ENCODE peak calls at places on chromosomes 13 and 19, in four cellular contexts. One of them, this sample, is unnamed.

GRCh38 chr19:10760268-10760944 is 42.5 kb downstream of the DNM2 start:
- DNase-seq in occipital lobe: no peak
- DNase-seq in activated effector memory CD4-positive, alpha-beta T cell treated with Interleukin-2 at 50 U/mL for 16 hours: no peak
- DNase-seq in lung microvascular endothelial cell: no peak
- DNase-seq in this sample: no peak

GRCh38 chr13:51942189-51942588 is 69.1 kb downstream of the ATP7B start:
- DNase-seq in activated effector memory CD4-positive, alpha-beta T cell treated with Interleukin-2 at 50 U/mL for 16 hours: peak; percentile 44
- DNase-seq in lung microvascular endothelial cell: no peak
- DNase-seq in occipital lobe: no peak
- DNase-seq in this sample: no peak

GRCh38 chr19:10815969-10816635 is 19.9 kb downstream of the TMED1 start:
- DNase-seq in activated effector memory CD4-positive, alpha-beta T cell treated with Interleukin-2 at 50 U/mL for 16 hours: no peak
- DNase-seq in occipital lobe: no peak
- DNase-seq in lung microvascular endothelial cell: no peak
- DNase-seq in this sample: no peak

GRCh38 chr19:46040952-46041500 is at the start of gene IGFL4:
- DNase-seq in occipital lobe: no peak
- DNase-seq in activated effector memory CD4-positive, alpha-beta T cell treated with Interleukin-2 at 50 U/mL for 16 hours: no peak
- DNase-seq in lung microvascular endothelial cell: no peak
- DNase-seq in this sample: no peak

GRCh38 chr19:55636723-55637122 is 4.1 kb upstream of the ZNF580 start:
- DNase-seq in activated effector memory CD4-positive, alpha-beta T cell treated with Interleukin-2 at 50 U/mL for 16 hours: no peak
- DNase-seq in lung microvascular endothelial cell: no peak
- DNase-seq in occipital lobe: no peak
- DNase-seq in this sample: no peak

GRCh38 chr13:51770681-51771417 is 33.1 kb downstream of the DHRS12 start:
- DNase-seq in occipital lobe: no peak
- DNase-seq in activated effector memory CD4-positive, alpha-beta T cell treated with Interleukin-2 at 50 U/mL for 16 hours: no peak
- DNase-seq in lung microvascular endothelial cell: no peak
- DNase-seq in this sample: no peak

GRCh38 chr13:47415048-47415447 is 518.2 kb upstream of the HTR2A start:
- DNase-seq in activated effector memory CD4-positive, alpha-beta T cell treated with Interleukin-2 at 50 U/mL for 16 hours: no peak
- DNase-seq in occipital lobe: no peak
- DNase-seq in lung microvascular endothelial cell: no peak
- DNase-seq in this sample: no peak

GRCh38 chr19:32877977-32878745 is 8.6 kb upstream of the SLC7A9 start:
- DNase-seq in occipital lobe: no peak
- DNase-seq in lung microvascular endothelial cell: no peak
- DNase-seq in activated effector memory CD4-positive, alpha-beta T cell treated with Interleukin-2 at 50 U/mL for 16 hours: no peak
- DNase-seq in this sample: no peak

GRCh38 chr19:13865243-13865577 is 11.7 kb upstream of the NANOS3 start:
- DNase-seq in occipital lobe: no peak
- DNase-seq in lung microvascular endothelial cell: no peak
- DNase-seq in activated effector memory CD4-positive, alpha-beta T cell treated with Interleukin-2 at 50 U/mL for 16 hours: no peak
- DNase-seq in this sample: no peak

GRCh38 chr19:14146789-14147216 is 10.4 kb upstream of the ASF1B start:
- DNase-seq in activated effector memory CD4-positive, alpha-beta T cell treated with Interleukin-2 at 50 U/mL for 16 hours: no peak
- DNase-seq in occipital lobe: no peak
- DNase-seq in lung microvascular endothelial cell: no peak
- DNase-seq in this sample: peak; percentile 30